ENCODE peak calls at places on chromosomes 2 and 18, in eight cellular contexts. I is sigmoid colon, U is SK-N-SH, A is left lung, P is tibial artery, H is cardiac muscle cell, T is dorsolateral prefrontal cortex, F is A549. D is an unnamed sample.

GRCh38 chr18:41227993-41228392 is 727.0 kb upstream of the PIK3C3 start:
- DNase-seq in F (no peak), A (no peak), P (no peak), U (no peak), H (no peak), I (no peak), T (no peak), D (no peak)

GRCh38 chr2:33806041-33806440 is 206.9 kb upstream of the FAM98A start:
- DNase-seq in I (no peak), T (no peak), F (no peak), U (no peak), A (no peak), H (no peak), P (no peak), D (no peak)

GRCh38 chr2:17894005-17894404 is 15.5 kb downstream of the KCNS3 start:
- DNase-seq in H (no peak), A (no peak), U (no peak), P (no peak), F (no peak), I (no peak), T (no peak), D (no peak)

GRCh38 chr18:79947054-79947755 is 4.2 kb downstream of the SLC66A2 start:
- DNase-seq in P (peak; percentile 19), H (no peak), U (no peak), T (peak; percentile 19), I (peak; percentile 48), A (no peak), F (no peak), D (no peak)

GRCh38 chr2:39301352-39301751 is 57.6 kb upstream of the CDKL4 start:
- DNase-seq in I (no peak), F (no peak), A (no peak), U (no peak), P (no peak), H (no peak), T (no peak), D (no peak)

GRCh38 chr2:140356697-140357096 is 1576.5 kb upstream of the NXPH2 start:
- DNase-seq in F (no peak), A (no peak), I (no peak), P (no peak), U (no peak), T (no peak), H (no peak), D (no peak)

GRCh38 chr2:182952741-182953450 is 85.4 kb downstream of the NCKAP1 start:
- DNase-seq in A (no peak), F (no peak), I (no peak), T (no peak), P (no peak), H (peak; percentile 46), U (no peak), D (no peak)

GRCh38 chr18:45526120-45526841 is 89.0 kb upstream of the SLC14A2 start:
- DNase-seq in I (no peak), H (peak; percentile 48), T (no peak), U (peak; percentile 19), A (no peak), F (no peak), P (no peak), D (no peak)

GRCh38 chr18:12336887-12337286 is 28.8 kb downstream of the TUBB6 start:
- DNase-seq in F (no peak), T (no peak), P (no peak), U (no peak), H (no peak), I (no peak), A (no peak), D (no peak)

GRCh38 chr2:77458216-77458615 is 64.0 kb downstream of the LRRTM4 start:
- DNase-seq in P (no peak), H (no peak), F (no peak), I (no peak), A (no peak), U (no peak), T (no peak), D (no peak)

GRCh38 chr2:33104726-33105125 is 158.0 kb downstream of the LTBP1 start:
- DNase-seq in H (peak; percentile 61), P (no peak), U (no peak), I (no peak), T (no peak), F (no peak), A (no peak), D (no peak)

GRCh38 chr2:196166876-196167275 is 4.5 kb downstream of the STK17B start:
- DNase-seq in P (no peak), I (no peak), F (no peak), U (no peak), T (no peak), H (peak; percentile 69), A (no peak), D (no peak)

DNA sequence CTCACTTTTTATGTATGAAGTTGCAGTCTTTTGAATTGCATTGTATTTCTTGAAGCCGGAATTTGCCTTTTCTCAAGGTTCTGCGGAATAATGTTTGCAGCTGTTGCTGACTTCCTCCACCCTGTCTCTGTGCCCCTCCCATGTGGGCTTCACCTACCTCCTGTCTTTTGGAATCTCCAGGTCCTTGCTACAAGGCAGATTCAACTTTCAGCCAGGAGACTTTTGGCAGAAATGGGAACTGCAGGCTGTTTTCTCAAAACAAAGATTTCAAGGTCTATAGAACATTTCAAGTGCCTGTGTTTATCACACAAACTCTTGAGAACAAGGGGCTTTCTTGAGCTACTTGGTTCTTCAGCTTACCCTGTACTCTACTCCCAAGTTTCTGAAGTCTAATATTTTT is 25.6 kb downstream of the ZNF236 start:
- DNase-seq in F (no peak), P (no peak), H (no peak), U (no peak), I (no peak), T (no peak), A (no peak), D (peak; percentile 27)
- TF ChIP-seq CTCF in F (no peak), P (no peak), H (no peak), U (peak; percentile 27), I (no peak), T (no peak), A (no peak), D (peak; percentile 28)

DNA sequence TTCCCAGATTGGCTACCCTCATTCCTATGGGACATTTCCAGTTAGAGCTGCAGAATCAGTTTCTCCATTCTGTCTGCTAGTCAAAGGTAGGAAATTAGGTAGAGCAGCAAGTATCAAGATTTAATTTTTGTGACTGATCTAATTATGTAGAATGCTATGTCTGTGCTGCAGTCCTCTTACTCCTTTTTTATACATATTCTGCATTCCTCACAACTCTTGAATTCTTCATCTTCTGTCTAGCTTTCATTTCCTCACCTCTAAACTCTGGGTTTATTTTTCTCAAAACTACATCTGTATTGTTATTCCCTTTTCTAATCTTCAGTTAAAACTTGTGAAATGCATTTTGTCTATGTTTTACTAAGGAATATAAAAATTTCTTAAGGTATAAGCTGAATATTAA is 8.6 kb downstream of the SGO2 start:
- DNase-seq in T (no peak), F (no peak), H (no peak), P (no peak), U (no peak), I (no peak), A (no peak), D (no peak)
- H3K4me3 ChIP-seq in T (no peak overlapping the region), F (no peak overlapping the region), H (no peak overlapping the region), P (no peak overlapping the region), U (no peak overlapping the region), I (no peak overlapping the region), A (no peak overlapping the region), D (no peak overlapping the region)

GRCh38 chr18:58104071-58104470 is 60.0 kb downstream of the NEDD4L start:
- DNase-seq in H (no peak), T (no peak), I (no peak), A (no peak), P (no peak), F (no peak), U (no peak), D (no peak)

GRCh38 chr18:58106674-58107058 is 62.6 kb downstream of the NEDD4L start:
- DNase-seq in A (no peak), F (no peak), T (no peak), I (no peak), H (no peak), P (no peak), U (no peak), D (no peak)

GRCh38 chr18:58103339-58103930 is 59.4 kb downstream of the NEDD4L start:
- DNase-seq in I (no peak), U (no peak), A (no peak), P (no peak), T (no peak), F (no peak), H (no peak), D (no peak)

GRCh38 chr18:58105206-58105907 is 61.3 kb downstream of the NEDD4L start:
- DNase-seq in U (no peak), P (no peak), A (no peak), T (no peak), I (no peak), F (no peak), H (no peak), D (no peak)

DNA sequence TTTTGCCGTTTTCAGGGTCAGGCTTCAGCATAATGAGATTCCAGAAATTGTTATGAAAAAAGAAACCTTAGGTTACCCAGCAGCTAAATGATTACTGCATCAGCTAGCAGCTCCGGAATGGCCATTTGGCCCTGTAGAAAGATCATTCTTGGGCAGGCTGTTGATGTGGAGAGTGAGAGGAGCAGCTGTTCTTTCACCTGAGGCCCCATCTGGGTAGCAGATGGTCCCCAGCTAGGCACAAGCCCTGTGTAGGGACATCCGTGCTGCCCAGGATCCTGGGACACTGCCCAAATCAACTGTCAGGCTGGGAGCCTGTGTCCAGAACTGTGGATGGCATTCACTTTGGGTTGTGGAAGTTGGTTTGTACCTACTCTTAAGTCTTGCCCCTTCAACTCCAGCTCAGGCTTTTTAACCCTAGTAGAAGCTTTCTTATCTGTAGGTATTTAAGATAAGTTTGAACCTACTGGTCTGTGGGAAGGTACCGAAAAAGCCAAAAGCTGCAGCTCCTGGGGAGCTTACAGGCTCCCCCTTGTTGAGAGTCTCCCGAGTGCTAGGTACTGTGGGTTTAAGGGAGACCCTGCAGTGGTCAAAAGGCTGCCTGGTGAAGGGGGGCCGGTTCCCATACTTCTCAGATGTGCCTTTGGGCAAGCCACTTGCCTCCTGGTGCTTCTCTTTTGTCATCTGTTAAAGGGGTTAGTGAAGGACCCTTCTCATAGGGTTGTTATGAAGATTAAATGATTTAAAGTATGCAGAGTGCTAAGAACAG is 62.1 kb downstream of the NEDD4L start:
- DNase-seq in T (no peak), H (no peak), I (no peak), P (no peak), F (no peak), U (peak; percentile 52), A (no peak), D (no peak)
- TF ChIP-seq CTCF in T (no peak), H (no peak), I (no peak), P (no peak), F (no peak), U (no peak), A (no peak), D (no peak)

DNA sequence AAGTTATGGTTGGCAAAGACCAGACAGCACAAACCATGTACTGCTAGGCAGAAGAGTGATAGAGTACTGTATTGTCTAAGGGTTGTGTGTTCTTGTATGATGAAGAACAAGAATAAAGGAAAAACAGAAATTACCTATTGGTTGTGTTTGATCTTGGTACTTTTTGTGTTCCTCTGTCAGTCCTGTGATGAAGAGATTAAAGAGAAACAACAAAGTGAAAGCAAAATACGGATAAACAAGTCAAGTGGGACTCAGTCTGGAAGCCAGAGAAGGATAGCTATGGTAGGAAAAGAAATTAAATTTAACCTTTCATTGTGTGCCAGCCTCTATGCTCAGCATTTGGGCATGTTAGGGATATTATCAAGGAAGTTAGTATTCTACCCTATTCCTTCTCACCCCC is 413.1 kb downstream of the PARD3B start:
- DNase-seq in U (no peak), I (no peak), H (no peak), A (no peak), T (no peak), P (no peak), F (no peak), D (no peak)
- H3K4me3 ChIP-seq in U (no peak overlapping the region), I (no peak overlapping the region), H (no peak overlapping the region), A (no peak overlapping the region), T (no peak overlapping the region), P (no peak overlapping the region), F (no peak overlapping the region), D (no peak overlapping the region)